ENCODE peak calls at places on chromosomes 2 and 18, in ten cellular contexts. Y is LoVo; A is hippocampal formation; G is omental fat pad; N is prostate gland; X is smooth muscle cell of the brain vasculature; E is kidney tubule cell; S is CD4-positive, alpha-beta memory T cell; B is CD8-positive, alpha-beta T cell; K is caudate nucleus. Q is an unnamed sample.

GRCh38 chr2:218754201-218754600 is 27.7 kb upstream of the CYP27A1 start:
- DNase-seq in Y (no peak), A (no peak), G (no peak), N (peak), X (no peak), E (peak), S (no peak), B (no peak), K (no peak), Q (no peak)

GRCh38 chr2:19367346-19367745 is 8.9 kb upstream of the OSR1 start:
- DNase-seq in Y (no peak), A (no peak), G (no peak), N (no peak), X (no peak), E (no peak), S (no peak), B (no peak), K (no peak), Q (no peak)

GRCh38 chr18:45687617-45688016 is 36.4 kb upstream of the SLC14A1 start:
- DNase-seq in Y (no peak), A (no peak), G (no peak), N (no peak), X (no peak), E (no peak), S (peak), B (peak), K (no peak), Q (no peak)

GRCh38 chr2:198371902-198372611 is 567.7 kb downstream of the PLCL1 start:
- DNase-seq in Y (peak), A (no peak), G (no peak), N (no peak), X (no peak), E (no peak), S (peak), B (no peak), K (no peak), Q (no peak)

GRCh38 chr2:186256540-186256939 is 229.5 kb upstream of the ZC3H15 start:
- DNase-seq in Y (peak), A (peak), G (no peak), N (no peak), X (peak), E (peak), S (no peak), B (no peak), K (no peak), Q (no peak)

GRCh38 chr2:179186126-179186525 is 78.5 kb downstream of the SESTD1 start:
- DNase-seq in Y (peak), A (no peak), G (no peak), N (no peak), X (no peak), E (no peak), S (no peak), B (no peak), K (no peak), Q (no peak)

GRCh38 chr2:120422761-120423160 is 76.8 kb downstream of the INHBB start:
- DNase-seq in Y (no peak), A (no peak), G (no peak), N (no peak), X (no peak), E (no peak), S (no peak), B (no peak), K (no peak), Q (no peak)

GRCh38 chr2:31962757-31963361 is 47.9 kb downstream of the MEMO1 start:
- DNase-seq in Y (no peak), A (no peak), G (no peak), N (no peak), X (no peak), E (no peak), S (no peak), B (no peak), K (no peak), Q (no peak)

GRCh38 chr2:31051213-31052185 is 86.7 kb downstream of the GALNT14 start:
- DNase-seq in Y (no peak), A (no peak), G (no peak), N (no peak), X (no peak), E (no peak), S (no peak), B (no peak), K (no peak), Q (no peak)

GRCh38 chr2:72888438-72889202 is 1.4 kb downstream of the SPR start:
- DNase-seq in Y (no peak), A (no peak), G (no peak), N (no peak), X (no peak), E (no peak), S (no peak), B (no peak), K (no peak), Q (no peak)

GRCh38 chr2:149446735-149447134 is 116.3 kb downstream of the LYPD6 start:
- DNase-seq in Y (no peak), A (no peak), G (no peak), N (no peak), X (no peak), E (no peak), S (no peak), B (no peak), K (no peak), Q (no peak)

GRCh38 chr18:36212301-36212977 is 25.1 kb downstream of the MOCOS start:
- DNase-seq in Y (no peak), A (no peak), G (no peak), N (no peak), X (peak), E (no peak), S (no peak), B (no peak), K (no peak), Q (no peak)

GRCh38 chr2:212032032-212032431 is 506.6 kb downstream of the ERBB4 start:
- DNase-seq in Y (no peak), A (no peak), G (no peak), N (no peak), X (no peak), E (peak), S (no peak), B (no peak), K (no peak), Q (no peak)

GRCh38 chr2:67945976-67946375 is 116.8 kb downstream of the C1D start:
- DNase-seq in Y (no peak), A (no peak), G (no peak), N (no peak), X (peak), E (peak), S (no peak), B (no peak), K (no peak), Q (no peak)

GRCh38 chr2:229235136-229235914 is 35.8 kb downstream of the PID1 start:
- DNase-seq in Y (no peak), A (no peak), G (no peak), N (no peak), X (no peak), E (no peak), S (no peak), B (no peak), K (no peak), Q (no peak)

GRCh38 chr2:189268763-189269162 is 89.2 kb upstream of the COL5A2 start:
- DNase-seq in Y (no peak), A (no peak), G (no peak), N (no peak), X (no peak), E (no peak), S (no peak), B (no peak), K (no peak), Q (no peak)

GRCh38 chr2:236637691-236638569 is 68.3 kb downstream of the ACKR3 start:
- DNase-seq in Y (no peak), A (no peak), G (no peak), N (no peak), X (no peak), E (no peak), S (no peak), B (no peak), K (no peak), Q (no peak)

GRCh38 chr2:12155308-12156061 is 409.1 kb downstream of the LPIN1 start:
- DNase-seq in Y (no peak), A (no peak), G (no peak), N (no peak), X (no peak), E (peak), S (no peak), B (no peak), K (no peak), Q (no peak)

GRCh38 chr2:150204449-150204848 is 283.0 kb downstream of the RND3 start:
- DNase-seq in Y (no peak), A (no peak), G (no peak), N (no peak), X (no peak), E (peak), S (no peak), B (no peak), K (no peak), Q (no peak)

GRCh38 chr2:151630372-151630771 is 103.9 kb downstream of the NEB start:
- DNase-seq in Y (no peak), A (no peak), G (no peak), N (no peak), X (no peak), E (peak), S (no peak), B (no peak), K (no peak), Q (no peak)

GRCh38 chr2:48148841-48149240 is 242.5 kb upstream of the FBXO11 start:
- DNase-seq in Y (no peak), A (no peak), G (no peak), N (no peak), X (no peak), E (no peak), S (no peak), B (no peak), K (no peak), Q (no peak)

GRCh38 chr18:6807504-6808257 is 78.2 kb downstream of the ARHGAP28 start:
- DNase-seq in Y (no peak), A (no peak), G (no peak), N (no peak), X (no peak), E (no peak), S (no peak), B (no peak), K (no peak), Q (no peak)

GRCh38 chr2:20317198-20317597 is 33.4 kb downstream of the PUM2 start:
- DNase-seq in Y (no peak), A (no peak), G (no peak), N (no peak), X (no peak), E (no peak), S (no peak), B (no peak), K (no peak), Q (no peak)

GRCh38 chr18:49014605-49015267 is 64.0 kb upstream of the SMAD7 start:
- DNase-seq in Y (no peak), A (no peak), G (no peak), N (no peak), X (no peak), E (no peak), S (no peak), B (no peak), K (no peak), Q (no peak)

GRCh38 chr2:240123821-240124650 is 12.1 kb downstream of the COPS9 start:
- DNase-seq in Y (no peak), A (no peak), G (no peak), N (no peak), X (no peak), E (no peak), S (no peak), B (no peak), K (no peak), Q (no peak)

GRCh38 chr2:201972621-201973255 is 60.9 kb upstream of the FZD7 start:
- DNase-seq in Y (no peak), A (no peak), G (no peak), N (no peak), X (no peak), E (no peak), S (no peak), B (no peak), K (no peak), Q (no peak)

Q was measured in naive thymus-derived CD4-positive, alpha-beta T cell.